ENCODE peak calls at places on chromosomes 1 and 21, in five cellular contexts. S is HepG2, O is IMR-90, E is GM12878, P is SK-N-SH. R is an unnamed sample.

GRCh38 chr1:27314169-27314568 is 7.8 kb upstream of the TMEM222 start:
- DNase-seq in S (no peak), O (no peak), E (no peak), P (no peak), R (no peak)

GRCh38 chr1:118958937-118959631 is 29.1 kb downstream of the TBX15 start:
- DNase-seq in S (peak), O (no peak), E (no peak), P (no peak), R (no peak)

GRCh38 chr1:16181887-16182719 is 26.2 kb upstream of the EPHA2 start:
- DNase-seq in S (peak), O (peak), E (no peak), P (no peak), R (no peak)

GRCh38 chr1:152189657-152190442 is 30.8 kb upstream of the RPTN start:
- DNase-seq in S (peak), O (peak), E (no peak), P (peak), R (peak)

GRCh38 chr1:212452323-212453155 is 19.8 kb downstream of the NENF start:
- DNase-seq in S (no peak), O (peak), E (no peak), P (no peak), R (no peak)

GRCh38 chr21:14690886-14691285 is 144.8 kb upstream of the SAMSN1 start:
- DNase-seq in S (no peak), O (no peak), E (no peak), P (no peak), R (no peak)

GRCh38 chr21:45152265-45152746 is 77.9 kb downstream of the ADARB1 start:
- DNase-seq in S (no peak), O (no peak), E (no peak), P (no peak), R (peak)

GRCh38 chr1:8797230-8797629 is 20.2 kb downstream of the RERE start:
- DNase-seq in S (no peak), O (peak), E (no peak), P (no peak), R (no peak)

GRCh38 chr1:234743866-234744581 is 134.0 kb upstream of the IRF2BP2 start:
- DNase-seq in S (no peak), O (peak), E (no peak), P (no peak), R (no peak)

GRCh38 chr1:19080715-19081114 is 124.2 kb upstream of the IFFO2 start:
- DNase-seq in S (no peak), O (peak), E (no peak), P (no peak), R (no peak)

GRCh38 chr1:230456478-230456877 is 30.3 kb upstream of the PGBD5 start:
- DNase-seq in S (no peak), O (no peak), E (no peak), P (no peak), R (no peak)

GRCh38 chr1:94143173-94143808 is 22.3 kb upstream of the ABCA4 start:
- DNase-seq in S (no peak), O (peak), E (no peak), P (no peak), R (no peak)

GRCh38 chr1:198669023-198669698 is 30.3 kb downstream of the PTPRC start:
- DNase-seq in S (peak), O (peak), E (peak), P (peak), R (peak)

GRCh38 chr1:108877858-108878257 is 1.1 kb downstream of the GPSM2 start:
- DNase-seq in S (no peak), O (no peak), E (no peak), P (peak), R (no peak)

GRCh38 chr1:23466423-23466989 is 17.5 kb downstream of the ASAP3 start:
- DNase-seq in S (no peak), O (no peak), E (no peak), P (no peak), R (no peak)

GRCh38 chr1:55053265-55053954 is 14.1 kb downstream of the PCSK9 start:
- DNase-seq in S (peak), O (no peak), E (no peak), P (no peak), R (no peak)

GRCh38 chr1:217029311-217030157 is 306.3 kb upstream of the ESRRG start:
- DNase-seq in S (no peak), O (peak), E (no peak), P (no peak), R (no peak)

GRCh38 chr1:9078035-9078948 is 8.9 kb upstream of the SLC2A5 start:
- DNase-seq in S (no peak), O (peak), E (peak), P (no peak), R (no peak)

GRCh38 chr1:112637257-112638108 is 17.9 kb downstream of the CAPZA1 start:
- DNase-seq in S (peak), O (peak), E (no peak), P (no peak), R (no peak)

GRCh38 chr1:114214016-114214415 is 60.3 kb upstream of the SYT6 start:
- DNase-seq in S (no peak), O (no peak), E (no peak), P (no peak), R (no peak)

GRCh38 chr1:109530457-109531204 is 9.0 kb upstream of the GPR61 start:
- DNase-seq in S (no peak), O (no peak), E (no peak), P (peak), R (no peak)

GRCh38 chr1:67552336-67552759 is 122.1 kb upstream of the SERBP1 start:
- DNase-seq in S (peak), O (no peak), E (no peak), P (no peak), R (no peak)

GRCh38 chr1:165444897-165445370 is at the start of gene RXRG:
- DNase-seq in S (no peak), O (peak), E (no peak), P (peak), R (no peak)

GRCh38 chr1:82538876-82539275 is 738.1 kb downstream of the ADGRL2 start:
- DNase-seq in S (no peak), O (peak), E (no peak), P (no peak), R (no peak)

GRCh38 chr1:199705825-199706224 is 321.7 kb upstream of the NR5A2 start:
- DNase-seq in S (no peak), O (no peak), E (no peak), P (no peak), R (no peak)

DNA sequence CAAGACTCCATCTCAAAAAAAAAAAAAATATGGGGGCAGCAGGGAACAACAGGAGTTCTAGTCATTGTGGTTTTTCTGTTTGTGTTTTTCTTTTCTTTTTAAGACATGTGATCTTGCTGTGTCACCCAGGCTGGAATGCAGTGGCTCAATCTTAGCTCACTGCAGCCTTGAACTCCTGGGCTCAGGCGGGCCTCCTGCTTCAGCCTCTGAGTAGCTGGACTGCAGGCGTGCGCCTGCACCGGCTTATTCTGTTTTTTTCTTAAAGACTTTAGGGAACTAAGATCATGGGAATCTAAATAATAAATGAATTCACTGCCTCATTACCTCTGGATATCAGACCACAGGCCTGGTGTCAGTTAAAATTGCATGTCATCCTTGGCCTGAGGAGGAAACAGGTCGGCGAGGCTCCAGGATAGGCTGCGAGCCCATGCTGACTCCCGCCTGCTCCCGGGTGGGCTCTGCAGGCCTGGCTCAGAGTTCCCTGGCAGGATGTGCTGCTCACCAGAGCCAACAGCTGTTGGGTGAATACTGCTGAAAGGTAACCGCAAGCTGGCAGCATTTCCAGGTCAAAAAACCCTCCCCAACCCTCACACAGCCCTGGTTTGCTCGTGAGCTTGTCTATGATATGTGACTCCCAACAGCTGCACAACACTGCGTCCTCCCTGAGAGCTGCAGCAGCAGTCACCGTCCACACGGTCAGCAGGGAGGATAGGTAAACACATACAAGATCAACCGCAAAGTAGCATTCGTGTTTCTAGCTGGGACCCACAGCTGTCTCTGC is 58.1 kb downstream of the SCCPDH start:
- DNase-seq in S (peak), O (peak), E (peak), P (peak), R (no peak)
- TF ChIP-seq MXI1 in S (no peak), O (no peak), E (no peak), P (no peak), R (no peak)

DNA sequence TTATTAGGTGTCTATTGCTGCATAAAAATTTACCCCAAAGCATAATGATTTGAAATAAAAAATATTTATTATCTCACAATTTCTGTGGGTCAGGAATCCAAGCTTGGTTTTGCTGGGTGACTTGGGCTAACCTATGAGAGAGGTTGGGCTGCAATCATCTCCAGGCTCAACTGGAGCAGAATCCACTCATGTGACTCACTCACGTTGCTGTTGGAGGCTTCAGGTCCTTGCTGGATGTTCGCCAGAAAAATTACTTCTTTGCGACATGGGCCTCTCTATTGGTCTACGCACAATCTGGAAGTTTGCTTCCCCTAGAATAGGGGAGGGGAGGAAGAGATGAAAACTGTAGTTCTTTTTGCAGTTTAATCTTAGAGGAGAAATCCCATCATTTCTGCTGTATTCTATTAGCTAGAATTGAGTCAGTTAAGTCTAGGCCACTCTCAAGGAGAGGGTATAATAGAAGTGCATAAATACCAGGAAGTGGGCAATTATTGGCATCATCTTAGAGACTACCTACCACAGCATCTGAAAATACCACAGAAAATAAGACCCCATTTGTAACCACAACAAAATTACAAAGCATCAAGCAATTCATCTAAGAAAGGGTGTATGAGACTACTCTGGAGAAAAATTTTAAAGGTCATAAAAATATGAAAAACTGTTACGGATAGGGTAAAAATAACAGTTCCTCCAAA is 5.7 kb upstream of the FASLG start:
- DNase-seq in S (no peak), O (peak), E (no peak), P (no peak), R (no peak)
- TF ChIP-seq MXI1 in S (no peak), O (no peak), E (no peak), P (no peak), R (no peak)

GRCh38 chr1:25017436-25018109 is 87.5 kb upstream of the RUNX3 start:
- DNase-seq in S (peak), O (peak), E (no peak), P (no peak), R (peak)
- TF ChIP-seq MXI1 in S (no peak), O (no peak), E (no peak), P (no peak), R (no peak)

DNA sequence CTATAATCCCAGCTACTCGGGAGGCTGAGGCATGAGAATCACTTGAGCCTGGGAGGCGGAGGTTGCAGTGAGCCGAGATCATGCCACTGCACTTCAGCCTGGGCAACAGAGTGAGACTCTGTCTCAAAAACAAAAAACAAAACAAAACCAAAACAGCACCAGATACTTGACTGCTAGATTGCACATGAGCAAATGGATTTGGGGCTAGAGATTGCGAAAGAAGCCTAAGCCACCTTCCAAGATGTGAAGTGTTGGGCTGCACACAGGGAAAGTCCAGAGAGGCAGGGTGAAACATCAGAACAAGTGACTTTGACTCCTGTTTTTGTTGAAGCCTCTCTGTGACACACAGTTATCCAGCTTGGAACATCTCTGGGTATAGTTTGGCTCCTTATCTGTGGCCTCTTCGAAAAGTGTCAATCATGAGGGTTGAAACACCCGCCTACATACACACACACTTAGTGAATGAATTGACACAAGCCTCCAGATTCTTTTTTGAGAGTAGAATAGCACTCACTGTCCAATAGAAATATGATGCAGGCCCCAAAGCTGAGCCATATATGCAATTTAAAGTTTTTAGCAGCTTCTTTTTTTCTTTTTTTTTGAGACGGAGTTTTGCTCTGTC is 34.2 kb upstream of the GPR137B start:
- DNase-seq in S (no peak), O (no peak), E (no peak), P (no peak), R (no peak)
- TF ChIP-seq MXI1 in S (no peak), O (no peak), E (no peak), P (no peak), R (no peak)

GRCh38 chr1:30652151-30652915 is 71.1 kb downstream of the MATN1 start:
- DNase-seq in S (no peak), O (no peak), E (no peak), P (peak), R (no peak)

GRCh38 chr1:30657131-30658013 is 66.0 kb downstream of the MATN1 start:
- DNase-seq in S (no peak), O (no peak), E (no peak), P (no peak), R (no peak)

GRCh38 chr1:30655672-30656071 is 67.7 kb downstream of the MATN1 start:
- DNase-seq in S (no peak), O (no peak), E (no peak), P (no peak), R (no peak)

GRCh38 chr1:30656171-30656940 is 67.0 kb downstream of the MATN1 start:
- DNase-seq in S (no peak), O (no peak), E (no peak), P (no peak), R (no peak)

GRCh38 chr1:30654188-30654587 is 69.2 kb downstream of the MATN1 start:
- DNase-seq in S (no peak), O (no peak), E (no peak), P (no peak), R (no peak)
- TF ChIP-seq MXI1 in S (no peak), O (no peak), E (no peak), P (no peak), R (no peak)

DNA sequence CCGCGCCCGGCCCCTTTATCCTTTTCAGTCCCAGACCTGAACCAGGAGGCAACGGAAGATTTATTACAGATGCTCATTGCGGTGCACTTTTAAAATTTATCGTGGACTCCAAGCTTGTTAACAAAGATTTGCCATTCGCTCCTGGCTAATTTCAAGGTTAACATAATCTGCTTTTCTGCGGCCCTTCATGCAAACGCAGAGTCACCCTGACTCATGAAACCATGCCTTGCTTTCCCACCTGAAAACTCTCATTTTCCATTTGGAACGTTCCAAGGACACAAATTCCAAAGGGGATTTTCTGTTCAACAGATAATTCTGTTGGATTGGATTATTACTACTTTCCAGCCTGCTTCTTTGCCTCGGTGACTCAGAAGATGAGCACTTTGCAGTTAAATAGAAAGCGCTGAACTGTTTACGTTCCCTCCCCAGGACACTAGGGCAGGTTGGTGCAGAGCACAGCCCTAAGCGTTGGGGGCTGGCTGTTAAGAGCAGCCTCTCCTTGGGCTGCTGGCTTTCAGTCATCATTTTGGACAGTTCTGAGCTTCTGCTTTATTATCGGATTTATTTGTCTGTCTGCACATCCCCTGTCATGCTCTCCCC is 51.1 kb downstream of the CD247 start:
- DNase-seq in S (no peak), O (peak), E (no peak), P (no peak), R (no peak)
- TF ChIP-seq MXI1 in S (no peak), O (no peak), E (no peak), P (no peak), R (no peak)

DNA sequence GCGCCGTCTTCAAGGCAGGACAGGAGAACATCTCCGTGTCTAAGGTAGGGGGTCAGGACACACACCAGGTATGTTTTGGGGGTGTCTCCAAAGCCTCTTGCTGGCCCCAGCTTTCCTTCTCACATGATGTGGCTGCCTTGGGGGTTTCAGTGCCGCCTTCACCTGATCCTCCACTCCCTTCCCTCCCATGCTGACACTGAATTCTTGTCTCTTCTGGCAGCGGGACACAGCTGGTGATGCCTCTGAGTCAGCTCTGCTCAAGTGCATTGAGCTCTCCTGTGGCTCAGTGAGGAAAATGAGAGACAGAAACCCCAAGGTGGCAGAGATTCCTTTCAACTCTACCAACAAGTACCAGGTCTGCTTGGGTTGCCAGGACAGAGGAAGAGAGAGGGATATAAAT is 13.5 kb downstream of the ATP1A2 start:
- DNase-seq in S (no peak), O (peak), E (no peak), P (no peak), R (no peak)
- TF ChIP-seq MXI1 in S (no peak), O (no peak), E (no peak), P (no peak), R (no peak)

GRCh38 chr1:11774753-11775152 is 12.8 kb downstream of the C1orf167 start:
- DNase-seq in S (no peak), O (no peak), E (no peak), P (no peak), R (no peak)
- TF ChIP-seq MXI1 in S (no peak), O (no peak), E (no peak), P (no peak), R (no peak)

GRCh38 chr1:21280011-21280471 is 10.2 kb downstream of the ECE1 start:
- DNase-seq in S (no peak), O (no peak), E (no peak), P (no peak), R (no peak)
- TF ChIP-seq MXI1 in S (no peak), O (no peak), E (no peak), P (no peak), R (no peak)

DNA sequence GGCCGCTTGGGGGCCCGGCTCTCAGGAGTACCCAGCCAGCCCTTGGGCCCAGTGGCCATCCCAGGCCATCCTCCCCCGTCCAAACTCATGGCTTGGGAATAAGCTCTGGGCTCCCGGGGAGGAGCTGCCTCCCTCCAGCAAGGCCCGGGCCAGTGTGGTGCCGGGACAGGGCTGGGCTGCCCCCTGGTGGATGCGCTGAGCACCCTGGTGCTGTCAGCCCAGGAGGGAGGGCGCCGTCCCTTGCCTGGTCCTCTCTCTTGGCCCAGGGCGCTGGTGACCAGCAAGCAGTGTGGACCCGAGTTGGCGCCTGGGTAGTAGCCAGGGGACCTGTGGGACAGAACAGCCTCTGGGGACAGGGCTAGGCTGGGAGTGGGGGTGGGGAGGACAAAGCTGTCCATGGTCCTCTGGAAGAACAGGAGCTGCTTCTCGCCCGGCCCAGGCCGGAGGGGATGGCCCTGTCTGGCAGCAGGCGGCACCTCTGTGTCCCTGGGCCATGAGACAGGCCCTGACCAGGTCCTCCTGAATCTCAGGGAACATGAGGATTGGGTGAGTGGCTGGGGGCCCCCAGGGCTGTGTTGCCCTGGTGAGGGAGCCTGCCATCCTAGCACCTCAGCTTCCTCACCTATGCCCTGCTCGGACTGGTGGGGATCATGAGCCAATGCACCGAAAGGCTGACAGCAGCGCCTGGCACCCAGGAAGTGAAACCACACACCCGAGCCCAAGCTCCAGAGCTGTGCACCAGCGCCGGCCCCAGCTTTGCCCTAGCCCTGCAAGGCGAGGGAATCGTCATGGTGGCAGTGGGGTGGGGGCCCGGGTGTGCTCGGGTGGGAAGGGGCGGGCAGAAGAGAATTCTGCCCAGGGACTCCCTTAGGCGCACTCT is 9.4 kb downstream of the MORN1 start:
- DNase-seq in S (peak), O (peak), E (no peak), P (peak), R (peak)
- TF ChIP-seq MXI1 in S (no peak), O (no peak), E (no peak), P (peak), R (no peak)

R was measured in K562.